ENCODE peak calls at places on chromosomes 13 and 19, in seven cellular contexts. One of them, this sample, is unnamed.
A peak's percentile ranks its signal among the peaks of the same experiment; 100 is the strongest.

GRCh38 chr19:41299755-41300089 is 10.2 kb upstream of the CCDC97 start:
- DNase-seq in BE2C: no peak
- DNase-seq in pancreas: no peak
- DNase-seq in left ventricle myocardium inferior: peak; percentile 75
- DNase-seq in cardiac muscle cell: peak; percentile 90
- DNase-seq in lower leg skin: peak; percentile 93
- DNase-seq in fibroblast of pulmonary artery: peak; percentile 67
- DNase-seq in this sample: no peak

GRCh38 chr19:2488942-2489731 is 13.2 kb downstream of the GADD45B start:
- DNase-seq in pancreas: peak; percentile 92
- DNase-seq in fibroblast of pulmonary artery: peak; percentile 51
- DNase-seq in cardiac muscle cell: peak; percentile 93
- DNase-seq in left ventricle myocardium inferior: peak; percentile 62
- DNase-seq in lower leg skin: no peak
- DNase-seq in BE2C: peak; percentile 77
- DNase-seq in this sample: peak; percentile 44

GRCh38 chr19:6740589-6741348 is 1.3 kb downstream of the TRIP10 start:
- DNase-seq in lower leg skin: peak; percentile 94
- DNase-seq in BE2C: no peak
- DNase-seq in cardiac muscle cell: peak; percentile 58
- DNase-seq in pancreas: peak; percentile 87
- DNase-seq in left ventricle myocardium inferior: peak; percentile 70
- DNase-seq in fibroblast of pulmonary artery: no peak
- DNase-seq in this sample: peak; percentile 56

GRCh38 chr19:38830039-38830733 is 1.4 kb downstream of the ECH1 start:
- DNase-seq in lower leg skin: no peak
- DNase-seq in pancreas: no peak
- DNase-seq in left ventricle myocardium inferior: no peak
- DNase-seq in fibroblast of pulmonary artery: no peak
- DNase-seq in cardiac muscle cell: no peak
- DNase-seq in BE2C: no peak
- DNase-seq in this sample: no peak

GRCh38 chr13:101346942-101347728 is 69.2 kb downstream of the NALCN start:
- DNase-seq in lower leg skin: no peak
- DNase-seq in cardiac muscle cell: no peak
- DNase-seq in left ventricle myocardium inferior: no peak
- DNase-seq in BE2C: no peak
- DNase-seq in pancreas: no peak
- DNase-seq in fibroblast of pulmonary artery: peak; percentile 11
- DNase-seq in this sample: no peak

GRCh38 chr13:74052402-74052928 is 81.7 kb downstream of the KLF12 start:
- DNase-seq in left ventricle myocardium inferior: no peak
- DNase-seq in lower leg skin: no peak
- DNase-seq in pancreas: no peak
- DNase-seq in fibroblast of pulmonary artery: no peak
- DNase-seq in BE2C: no peak
- DNase-seq in cardiac muscle cell: no peak
- DNase-seq in this sample: no peak

GRCh38 chr13:35723820-35724219 is 247.3 kb upstream of the MAB21L1 start:
- DNase-seq in left ventricle myocardium inferior: peak; percentile 47
- DNase-seq in BE2C: peak; percentile 22
- DNase-seq in lower leg skin: peak; percentile 84
- DNase-seq in pancreas: no peak
- DNase-seq in fibroblast of pulmonary artery: peak; percentile 76
- DNase-seq in cardiac muscle cell: no peak
- DNase-seq in this sample: no peak

GRCh38 chr19:57947419-57948134 is at the start of gene ZNF256:
- DNase-seq in left ventricle myocardium inferior: peak; percentile 96
- DNase-seq in lower leg skin: peak; percentile 97
- DNase-seq in cardiac muscle cell: peak; percentile 98
- DNase-seq in pancreas: peak; percentile 96
- DNase-seq in fibroblast of pulmonary artery: peak; percentile 96
- DNase-seq in BE2C: peak; percentile 98
- DNase-seq in this sample: peak; percentile 83

GRCh38 chr19:49776371-49776764 is 9.6 kb downstream of the AP2A1 start:
- DNase-seq in cardiac muscle cell: no peak
- DNase-seq in left ventricle myocardium inferior: no peak
- DNase-seq in fibroblast of pulmonary artery: no peak
- DNase-seq in BE2C: no peak
- DNase-seq in pancreas: no peak
- DNase-seq in lower leg skin: no peak
- DNase-seq in this sample: no peak

GRCh38 chr19:34667349-34668076 is 9.4 kb downstream of the SCGB2B2 start:
- DNase-seq in left ventricle myocardium inferior: no peak
- DNase-seq in pancreas: peak; percentile 51
- DNase-seq in lower leg skin: no peak
- DNase-seq in BE2C: no peak
- DNase-seq in cardiac muscle cell: no peak
- DNase-seq in fibroblast of pulmonary artery: peak; percentile 16
- DNase-seq in this sample: no peak

DNA sequence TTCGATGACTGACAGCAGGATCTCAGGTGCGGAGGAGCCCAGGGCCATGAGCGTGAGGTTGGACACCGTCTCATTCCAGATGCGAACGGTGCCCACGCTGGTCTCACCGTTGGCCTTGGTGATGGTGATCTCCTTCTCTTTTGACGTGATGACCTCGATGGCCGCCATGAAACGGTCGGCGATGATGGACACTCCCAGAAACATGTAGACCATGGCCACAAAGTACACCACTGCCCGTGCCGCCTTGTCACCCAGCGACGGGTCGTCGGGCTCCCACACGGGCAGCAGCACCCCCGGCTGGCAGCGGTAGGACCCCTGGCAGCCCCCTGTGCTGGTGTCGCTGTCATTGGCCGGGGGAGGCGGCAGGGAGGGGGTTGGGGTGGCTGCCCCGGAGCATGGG is 5.7 kb downstream of the SLC8A2 start:
- DNase-seq in cardiac muscle cell: no peak
- DNase-seq in left ventricle myocardium inferior: no peak
- DNase-seq in BE2C: no peak
- DNase-seq in lower leg skin: no peak
- DNase-seq in fibroblast of pulmonary artery: no peak
- DNase-seq in pancreas: no peak
- DNase-seq in this sample: no peak
- TF ChIP-seq CTCF in cardiac muscle cell: no peak
- TF ChIP-seq CTCF in left ventricle myocardium inferior: no peak
- TF ChIP-seq CTCF in BE2C: no peak
- TF ChIP-seq CTCF in lower leg skin: no peak
- TF ChIP-seq CTCF in fibroblast of pulmonary artery: no peak
- TF ChIP-seq CTCF in pancreas: no peak
- TF ChIP-seq CTCF in this sample: no peak

GRCh38 chr19:18488403-18488723 is 33.5 kb downstream of the ELL start:
- DNase-seq in lower leg skin: no peak
- DNase-seq in fibroblast of pulmonary artery: no peak
- DNase-seq in pancreas: no peak
- DNase-seq in cardiac muscle cell: no peak
- DNase-seq in left ventricle myocardium inferior: no peak
- DNase-seq in BE2C: no peak
- DNase-seq in this sample: no peak
- TF ChIP-seq CTCF in lower leg skin: no peak
- TF ChIP-seq CTCF in fibroblast of pulmonary artery: peak; percentile 28
- TF ChIP-seq CTCF in pancreas: no peak
- TF ChIP-seq CTCF in cardiac muscle cell: peak; percentile 25
- TF ChIP-seq CTCF in left ventricle myocardium inferior: peak; percentile 33
- TF ChIP-seq CTCF in BE2C: peak; percentile 23
- TF ChIP-seq CTCF in this sample: no peak

GRCh38 chr19:10389863-10390262 is 9.5 kb upstream of the TYK2 start:
- DNase-seq in BE2C: peak; percentile 53
- DNase-seq in left ventricle myocardium inferior: no peak
- DNase-seq in fibroblast of pulmonary artery: peak; percentile 18
- DNase-seq in lower leg skin: no peak
- DNase-seq in cardiac muscle cell: no peak
- DNase-seq in pancreas: no peak
- DNase-seq in this sample: no peak
- TF ChIP-seq CTCF in BE2C: peak; percentile 40
- TF ChIP-seq CTCF in left ventricle myocardium inferior: no peak
- TF ChIP-seq CTCF in fibroblast of pulmonary artery: peak; percentile 14
- TF ChIP-seq CTCF in lower leg skin: no peak
- TF ChIP-seq CTCF in cardiac muscle cell: peak; percentile 27
- TF ChIP-seq CTCF in pancreas: no peak
- TF ChIP-seq CTCF in this sample: no peak

GRCh38 chr13:49240017-49240416 is 7.7 kb upstream of the CDADC1 start:
- DNase-seq in fibroblast of pulmonary artery: peak; percentile 51
- DNase-seq in pancreas: no peak
- DNase-seq in left ventricle myocardium inferior: no peak
- DNase-seq in lower leg skin: no peak
- DNase-seq in cardiac muscle cell: peak; percentile 2
- DNase-seq in BE2C: no peak
- DNase-seq in this sample: no peak
- TF ChIP-seq CTCF in fibroblast of pulmonary artery: peak; percentile 70
- TF ChIP-seq CTCF in pancreas: no peak
- TF ChIP-seq CTCF in left ventricle myocardium inferior: peak; percentile 32
- TF ChIP-seq CTCF in lower leg skin: no peak
- TF ChIP-seq CTCF in cardiac muscle cell: peak; percentile 62
- TF ChIP-seq CTCF in BE2C: peak; percentile 69
- TF ChIP-seq CTCF in this sample: no peak

GRCh38 chr19:17129377-17129776 is 53.8 kb downstream of the MYO9B start:
- DNase-seq in fibroblast of pulmonary artery: no peak
- DNase-seq in lower leg skin: no peak
- DNase-seq in cardiac muscle cell: peak; percentile 29
- DNase-seq in BE2C: no peak
- DNase-seq in left ventricle myocardium inferior: no peak
- DNase-seq in pancreas: no peak
- DNase-seq in this sample: no peak
- TF ChIP-seq CTCF in fibroblast of pulmonary artery: no peak
- TF ChIP-seq CTCF in lower leg skin: no peak
- TF ChIP-seq CTCF in cardiac muscle cell: no peak
- TF ChIP-seq CTCF in BE2C: no peak
- TF ChIP-seq CTCF in left ventricle myocardium inferior: no peak
- TF ChIP-seq CTCF in pancreas: no peak
- TF ChIP-seq CTCF in this sample: no peak

GRCh38 chr19:1134431-1134830 is 30.6 kb downstream of the GPX4 start:
- DNase-seq in fibroblast of pulmonary artery: peak; percentile 59
- DNase-seq in cardiac muscle cell: no peak
- DNase-seq in pancreas: no peak
- DNase-seq in left ventricle myocardium inferior: no peak
- DNase-seq in lower leg skin: no peak
- DNase-seq in BE2C: no peak
- DNase-seq in this sample: no peak

GRCh38 chr19:1133471-1133929 is 29.7 kb downstream of the GPX4 start:
- DNase-seq in lower leg skin: peak; percentile 87
- DNase-seq in BE2C: no peak
- DNase-seq in pancreas: no peak
- DNase-seq in left ventricle myocardium inferior: no peak
- DNase-seq in cardiac muscle cell: no peak
- DNase-seq in fibroblast of pulmonary artery: no peak
- DNase-seq in this sample: peak; percentile 64

GRCh38 chr19:1136201-1136600 is 32.4 kb downstream of the GPX4 start:
- DNase-seq in lower leg skin: peak; percentile 89
- DNase-seq in BE2C: no peak
- DNase-seq in cardiac muscle cell: no peak
- DNase-seq in fibroblast of pulmonary artery: no peak
- DNase-seq in pancreas: peak; percentile 66
- DNase-seq in left ventricle myocardium inferior: no peak
- DNase-seq in this sample: no peak

GRCh38 chr19:1136918-1137317 is 33.1 kb downstream of the GPX4 start:
- DNase-seq in cardiac muscle cell: no peak
- DNase-seq in lower leg skin: no peak
- DNase-seq in pancreas: peak; percentile 69
- DNase-seq in fibroblast of pulmonary artery: no peak
- DNase-seq in BE2C: no peak
- DNase-seq in left ventricle myocardium inferior: no peak
- DNase-seq in this sample: no peak

GRCh38 chr19:1135454-1135853 is 31.7 kb downstream of the GPX4 start:
- DNase-seq in left ventricle myocardium inferior: no peak
- DNase-seq in cardiac muscle cell: no peak
- DNase-seq in pancreas: peak; percentile 76
- DNase-seq in lower leg skin: peak; percentile 86
- DNase-seq in BE2C: no peak
- DNase-seq in fibroblast of pulmonary artery: no peak
- DNase-seq in this sample: no peak
- TF ChIP-seq CTCF in left ventricle myocardium inferior: no peak
- TF ChIP-seq CTCF in cardiac muscle cell: no peak
- TF ChIP-seq CTCF in pancreas: no peak
- TF ChIP-seq CTCF in lower leg skin: no peak
- TF ChIP-seq CTCF in BE2C: no peak
- TF ChIP-seq CTCF in fibroblast of pulmonary artery: no peak
- TF ChIP-seq CTCF in this sample: no peak